ENCODE peak calls at places on chromosome 9, in five cellular contexts. E is AG04450, R is T-helper 2 cell, H is GM19239, D is DND-41. I is an unnamed sample.

GRCh38 chr9:127897194-127897692 is 2.2 kb downstream of the ST6GALNAC6 start:
- DNase-seq in E (peak), R (no peak), H (peak), D (no peak), I (no peak)

GRCh38 chr9:3672399-3672798 is 146.6 kb upstream of the RFX3 start:
- DNase-seq in E (no peak), R (no peak), H (no peak), D (no peak), I (no peak)

GRCh38 chr9:16133556-16134227 is 580.8 kb downstream of the CCDC171 start:
- DNase-seq in E (no peak), R (no peak), H (peak), D (peak), I (no peak)

GRCh38 chr9:103168254-103168653 is 173.1 kb downstream of the CYLC2 start:
- DNase-seq in E (no peak), R (no peak), H (no peak), D (no peak), I (no peak)

GRCh38 chr9:91256235-91256634 is 105.5 kb downstream of the AUH start:
- DNase-seq in E (no peak), R (no peak), H (no peak), D (no peak), I (no peak)

GRCh38 chr9:130756037-130756436 is 62.5 kb downstream of the EXOSC2 start:
- DNase-seq in E (no peak), R (no peak), H (no peak), D (no peak), I (no peak)

GRCh38 chr9:120723547-120723946 is 9.3 kb upstream of the MEGF9 start:
- DNase-seq in E (peak), R (no peak), H (no peak), D (no peak), I (no peak)

GRCh38 chr9:108612510-108612909 is 243.3 kb downstream of the ACTL7B start:
- DNase-seq in E (no peak), R (no peak), H (no peak), D (no peak), I (no peak)

GRCh38 chr9:124202447-124202971 is 55.2 kb upstream of the NEK6 start:
- DNase-seq in E (no peak), R (peak), H (no peak), D (peak), I (no peak)

GRCh38 chr9:130728721-130729120 is 35.1 kb downstream of the EXOSC2 start:
- DNase-seq in E (no peak), R (no peak), H (no peak), D (no peak), I (no peak)

GRCh38 chr9:121748727-121749546 is 97.5 kb downstream of the DAB2IP start:
- DNase-seq in E (no peak), R (no peak), H (no peak), D (no peak), I (no peak)

GRCh38 chr9:71863652-71864051 is 47.3 kb downstream of the ABHD17B start:
- DNase-seq in E (peak), R (no peak), H (no peak), D (no peak), I (no peak)

GRCh38 chr9:80410106-80410505 is 838.3 kb downstream of the TLE4 start:
- DNase-seq in E (no peak), R (no peak), H (no peak), D (no peak), I (no peak)

GRCh38 chr9:113875917-113876805 is at the start of gene ZNF618:
- DNase-seq in E (no peak), R (no peak), H (peak), D (peak), I (no peak)

GRCh38 chr9:10605388-10605787 is 7.4 kb downstream of the PTPRD start:
- DNase-seq in E (no peak), R (no peak), H (no peak), D (no peak), I (no peak)

GRCh38 chr9:130544364-130544763 is 35.0 kb upstream of the FUBP3 start:
- DNase-seq in E (no peak), R (no peak), H (no peak), D (no peak), I (no peak)

GRCh38 chr9:135664801-135665794 is 2.0 kb downstream of the LCN9 start:
- DNase-seq in E (no peak), R (no peak), H (no peak), D (no peak), I (no peak)

GRCh38 chr9:20358201-20358600 is 264.1 kb downstream of the MLLT3 start:
- DNase-seq in E (no peak), R (no peak), H (no peak), D (no peak), I (no peak)

GRCh38 chr9:36956908-36957307 is 77.2 kb downstream of the PAX5 start:
- DNase-seq in E (no peak), R (no peak), H (no peak), D (no peak), I (no peak)